ENCODE peak calls at places on chromosome 14, in nine cellular contexts. Y, V, J, L, X, Q, D, H and A are unnamed samples.

GRCh38 chr14:47863441-47863840 is 188.0 kb upstream of the MDGA2 start:
- DNase-seq in Y (no peak), V (no peak), J (no peak), L (no peak), X (no peak), Q (no peak), D (no peak), H (no peak), A (peak; percentile 91)

GRCh38 chr14:90443161-90444076 is 46.6 kb downstream of the CALM1 start:
- DNase-seq in Y (no peak), V (no peak), J (no peak), L (no peak), X (no peak), Q (no peak), D (no peak), H (no peak), A (no peak)

GRCh38 chr14:29548948-29549370 is 378.7 kb downstream of the PRKD1 start:
- DNase-seq in Y (no peak), V (peak; percentile 50), J (peak; percentile 76), L (peak; percentile 54), X (peak; percentile 49), Q (no peak), D (peak; percentile 52), H (peak; percentile 69), A (peak; percentile 55)

GRCh38 chr14:65179918-65180724 is 77.8 kb upstream of the MAX start:
- DNase-seq in Y (no peak), V (peak; percentile 93), J (peak; percentile 76), L (peak; percentile 95), X (peak; percentile 43), Q (peak; percentile 84), D (no peak), H (no peak), A (no peak)

GRCh38 chr14:103545915-103546650 is 16.4 kb downstream of the BAG5 start:
- DNase-seq in Y (peak; percentile 18), V (no peak), J (no peak), L (no peak), X (no peak), Q (peak; percentile 68), D (no peak), H (no peak), A (no peak)

GRCh38 chr14:90697146-90697545 is 119.1 kb downstream of the TTC7B start:
- DNase-seq in Y (no peak), V (no peak), J (no peak), L (no peak), X (no peak), Q (no peak), D (no peak), H (no peak), A (no peak)

GRCh38 chr14:65366802-65367570 is 45.5 kb upstream of the FUT8 start:
- DNase-seq in Y (no peak), V (no peak), J (no peak), L (no peak), X (no peak), Q (no peak), D (no peak), H (no peak), A (no peak)

GRCh38 chr14:76129851-76130576 is 21.7 kb upstream of the GPATCH2L start:
- DNase-seq in Y (no peak), V (no peak), J (no peak), L (no peak), X (no peak), Q (no peak), D (no peak), H (peak; percentile 53), A (no peak)

GRCh38 chr14:101075025-101075800 is 171.7 kb upstream of the RTL1 start:
- DNase-seq in Y (no peak), V (no peak), J (no peak), L (peak; percentile 25), X (peak; percentile 6), Q (no peak), D (no peak), H (no peak), A (no peak)

GRCh38 chr14:53539489-53540126 is 386.5 kb upstream of the DDHD1 start:
- DNase-seq in Y (peak; percentile 76), V (peak; percentile 58), J (peak; percentile 90), L (peak; percentile 87), X (peak; percentile 84), Q (peak; percentile 82), D (peak; percentile 44), H (peak; percentile 89), A (peak; percentile 27)

GRCh38 chr14:58299665-58300202 is 1.4 kb downstream of the ARID4A start:
- DNase-seq in Y (no peak), V (no peak), J (peak; percentile 15), L (peak; percentile 13), X (peak; percentile 35), Q (no peak), D (no peak), H (peak; percentile 48), A (no peak)

GRCh38 chr14:39175445-39176262 is 600 bp downstream of the PNN start:
- DNase-seq in Y (peak; percentile 54), V (peak; percentile 23), J (no peak), L (peak; percentile 70), X (peak; percentile 65), Q (no peak), D (no peak), H (peak; percentile 72), A (no peak)

GRCh38 chr14:22922294-22922693 is 3.3 kb upstream of the RBM23 start:
- DNase-seq in Y (no peak), V (no peak), J (no peak), L (no peak), X (no peak), Q (no peak), D (no peak), H (no peak), A (no peak)

GRCh38 chr14:86540636-86541247 is 1010.8 kb downstream of the FLRT2 start:
- DNase-seq in Y (no peak), V (no peak), J (no peak), L (no peak), X (no peak), Q (no peak), D (peak; percentile 51), H (no peak), A (no peak)
- H3K4me3 ChIP-seq in Y (no peak overlapping the region), V (no peak overlapping the region), J (no peak overlapping the region), L (no peak overlapping the region), X (no peak overlapping the region), Q (no peak overlapping the region), D (peak overlapping the region; percentile 20), H (no peak overlapping the region), A (no peak overlapping the region)

DNA sequence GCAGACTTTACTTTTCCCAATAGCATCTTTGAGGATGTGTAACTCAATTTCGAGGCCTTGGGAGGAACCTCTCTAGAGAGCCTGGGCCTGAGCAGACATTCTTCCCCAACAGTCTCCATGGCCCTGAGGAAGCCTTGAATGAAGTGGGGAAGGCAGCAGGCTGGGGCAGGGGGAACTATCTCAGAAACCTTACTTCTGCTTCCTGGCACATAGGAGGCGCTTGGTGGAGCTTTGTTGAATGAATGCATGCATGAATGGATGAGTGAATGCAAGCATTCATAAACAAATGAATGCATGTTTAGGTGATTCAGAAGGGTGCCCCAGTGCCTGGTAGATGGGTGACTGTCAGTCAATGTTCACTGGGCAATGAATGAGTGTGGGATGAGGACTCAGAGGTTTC is 58.3 kb downstream of the GALNT16 start:
- DNase-seq in Y (no peak), V (no peak), J (no peak), L (peak; percentile 18), X (no peak), Q (peak; percentile 51), D (no peak), H (no peak), A (no peak)
- TF ChIP-seq CTCF in Y (no peak), V (no peak), J (no peak), L (no peak), X (no peak), Q (no peak), D (no peak), H (no peak), A (no peak)

GRCh38 chr14:102508774-102509743 is 517 bp downstream of the ANKRD9 start:
- DNase-seq in Y (peak; percentile 39), V (no peak), J (peak; percentile 22), L (no peak), X (peak; percentile 65), Q (peak; percentile 85), D (no peak), H (no peak), A (no peak)

GRCh38 chr14:102512713-102513373 is 3.3 kb upstream of the ANKRD9 start:
- DNase-seq in Y (peak; percentile 10), V (no peak), J (no peak), L (no peak), X (no peak), Q (no peak), D (no peak), H (no peak), A (no peak)

GRCh38 chr14:102511538-102511937 is 2.0 kb upstream of the ANKRD9 start:
- DNase-seq in Y (no peak), V (no peak), J (no peak), L (no peak), X (no peak), Q (no peak), D (no peak), H (no peak), A (no peak)

GRCh38 chr14:102509744-102510615 is at the start of gene ANKRD9:
- DNase-seq in Y (peak; percentile 96), V (peak; percentile 73), J (peak; percentile 93), L (peak; percentile 96), X (peak; percentile 95), Q (peak; percentile 97), D (peak; percentile 84), H (peak; percentile 98), A (peak; percentile 63)

DNA sequence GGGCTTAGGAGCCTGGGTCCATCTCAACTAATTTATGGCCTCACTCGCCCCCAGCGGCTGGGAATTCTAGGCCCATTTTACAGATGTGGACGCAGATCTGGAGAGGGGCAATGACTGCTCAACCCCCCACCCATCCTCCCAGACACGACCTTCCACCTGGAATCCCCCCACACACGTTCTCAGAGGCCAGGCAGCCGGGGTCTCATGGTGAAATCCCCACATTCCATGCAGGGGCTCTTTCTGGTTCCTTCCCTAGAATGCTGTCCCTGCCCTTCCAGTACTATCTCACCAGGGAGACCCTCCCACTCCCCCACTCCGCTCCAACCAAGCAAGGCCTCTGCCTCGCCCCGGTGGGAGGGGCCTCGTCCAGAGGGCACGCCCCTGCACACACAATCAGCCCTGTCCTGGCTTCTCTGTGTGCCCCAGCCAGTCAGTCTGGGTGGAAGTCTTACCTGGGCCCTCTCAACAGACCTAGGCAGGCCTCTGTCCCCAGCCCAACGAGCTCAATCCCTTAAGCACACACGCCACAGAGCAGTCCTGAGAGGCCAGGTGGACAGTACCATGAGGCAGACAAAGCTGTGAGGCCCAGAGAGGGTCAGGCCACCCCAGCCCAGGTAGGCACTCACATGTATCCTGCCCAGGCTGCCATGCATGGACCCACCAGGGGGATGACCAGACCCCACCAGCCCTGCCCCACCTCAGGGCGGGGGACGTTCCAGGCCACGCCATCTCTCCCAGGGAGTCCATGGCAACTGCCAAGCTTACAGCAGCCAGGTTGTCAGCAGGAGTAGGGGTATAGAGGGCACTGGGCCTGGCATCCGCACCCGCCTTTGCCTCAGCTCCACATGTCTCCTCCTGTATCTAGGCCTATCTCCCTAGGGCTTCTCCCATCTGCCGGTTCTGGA is 1.3 kb upstream of the ANKRD9 start:
- DNase-seq in Y (peak; percentile 69), V (no peak), J (no peak), L (no peak), X (peak; percentile 36), Q (no peak), D (no peak), H (peak; percentile 91), A (no peak)
- H3K4me3 ChIP-seq in Y (no peak overlapping the region), V (no peak overlapping the region), J (no peak overlapping the region), L (peak overlapping the region; percentile 68), X (peak overlapping the region; percentile 54), Q (peak overlapping the region; percentile 61), D (peak overlapping the region; percentile 62), H (peak overlapping the region; percentile 64), A (no peak overlapping the region)

DNA sequence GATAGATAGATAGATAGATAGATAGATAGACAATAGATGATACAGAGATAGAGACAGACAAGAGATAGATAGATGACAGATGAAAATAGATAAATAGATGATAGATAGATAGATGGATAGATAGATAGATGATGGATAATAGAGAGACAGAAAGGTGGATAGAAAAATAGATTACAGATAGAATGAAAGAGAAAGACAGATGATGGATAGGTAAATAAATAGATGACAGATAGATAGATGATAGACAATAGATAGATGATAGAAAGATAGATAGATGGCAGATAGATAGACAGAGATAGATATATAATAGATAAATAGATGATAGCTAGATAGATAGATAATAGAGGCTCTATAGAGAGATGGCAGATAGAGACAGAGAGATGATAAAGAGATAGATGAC is 523.0 kb downstream of the BCL11B start:
- DNase-seq in Y (no peak), V (no peak), J (no peak), L (no peak), X (no peak), Q (no peak), D (no peak), H (no peak), A (no peak)
- TF ChIP-seq CTCF in Y (no peak), V (no peak), J (no peak), L (no peak), X (no peak), Q (no peak), D (no peak), H (no peak), A (no peak)